ENCODE peak calls at places on chromosomes 16 and 17, in four cellular contexts. B, M, V and T are unnamed samples.

GRCh38 chr17:624341-624860 is 90.2 kb downstream of the VPS53 start:
- DNase-seq in B (no peak), M (no peak), V (no peak), T (no peak)

GRCh38 chr16:70018254-70018653 is 67.1 kb downstream of the CLEC18A start:
- DNase-seq in B (no peak), M (peak; percentile 1), V (no peak), T (peak; percentile 23)

GRCh38 chr17:80559688-80560290 is 15.2 kb downstream of the RPTOR start:
- DNase-seq in B (no peak), M (no peak), V (no peak), T (peak; percentile 56)

GRCh38 chr16:57184890-57185445 is 871 bp downstream of the PSME3IP1 start:
- DNase-seq in B (no peak), M (no peak), V (no peak), T (no peak)

GRCh38 chr16:4795828-4796572 is 831 bp downstream of the SMIM22 start:
- DNase-seq in B (no peak), M (no peak), V (no peak), T (no peak)

GRCh38 chr17:39927101-39927927 is at the start of the genes LRRC3C and ORMDL3:
- DNase-seq in B (peak; percentile 93), M (peak; percentile 95), V (peak; percentile 95), T (peak; percentile 98)

GRCh38 chr17:44012391-44012790 is 2.4 kb downstream of the TMEM101 start:
- DNase-seq in B (no peak), M (no peak), V (no peak), T (no peak)

GRCh38 chr17:39527220-39527813 is 66.0 kb downstream of the CDK12 start:
- DNase-seq in B (peak; percentile 10), M (no peak), V (no peak), T (no peak)

GRCh38 chr17:42792545-42792944 is 6.0 kb downstream of the COA3 start:
- DNase-seq in B (no peak), M (no peak), V (no peak), T (no peak)

GRCh38 chr16:86880316-86881117 is 302.2 kb downstream of the FOXL1 start:
- DNase-seq in B (no peak), M (no peak), V (no peak), T (peak; percentile 80)

GRCh38 chr16:2519711-2520080 is 475 bp upstream of the AMDHD2 start:
- DNase-seq in B (no peak), M (no peak), V (no peak), T (no peak)

GRCh38 chr16:51473091-51473490 is 322.0 kb upstream of the SALL1 start:
- DNase-seq in B (no peak), M (no peak), V (no peak), T (peak; percentile 9)
- H3K4me3 ChIP-seq in B (no peak overlapping the region), M (no peak overlapping the region), V (no peak overlapping the region), T (no peak overlapping the region)

GRCh38 chr17:2688351-2689342 is 22.9 kb downstream of the CLUH start:
- DNase-seq in B (no peak), M (no peak), V (peak; percentile 79), T (no peak)

GRCh38 chr17:2687074-2687418 is 24.5 kb downstream of the CLUH start:
- DNase-seq in B (no peak), M (no peak), V (no peak), T (no peak)

GRCh38 chr17:2691069-2691871 is 20.3 kb downstream of the CLUH start:
- DNase-seq in B (no peak), M (no peak), V (no peak), T (no peak)

GRCh38 chr17:2690165-2691068 is 21.1 kb downstream of the CLUH start:
- DNase-seq in B (no peak), M (no peak), V (peak; percentile 45), T (no peak)

GRCh38 chr17:2689411-2690164 is 22.0 kb downstream of the CLUH start:
- DNase-seq in B (no peak), M (no peak), V (peak; percentile 50), T (no peak)
- H3K4me3 ChIP-seq in B (no peak overlapping the region), M (no peak overlapping the region), V (no peak overlapping the region), T (no peak overlapping the region)

GRCh38 chr16:31537362-31537921 is 9.7 kb downstream of the AHSP start:
- DNase-seq in B (peak; percentile 23), M (no peak), V (peak; percentile 58), T (no peak)
- H3K4me3 ChIP-seq in B (peak overlapping the region; percentile 39), M (no peak overlapping the region), V (peak overlapping the region; percentile 52), T (no peak overlapping the region)

DNA sequence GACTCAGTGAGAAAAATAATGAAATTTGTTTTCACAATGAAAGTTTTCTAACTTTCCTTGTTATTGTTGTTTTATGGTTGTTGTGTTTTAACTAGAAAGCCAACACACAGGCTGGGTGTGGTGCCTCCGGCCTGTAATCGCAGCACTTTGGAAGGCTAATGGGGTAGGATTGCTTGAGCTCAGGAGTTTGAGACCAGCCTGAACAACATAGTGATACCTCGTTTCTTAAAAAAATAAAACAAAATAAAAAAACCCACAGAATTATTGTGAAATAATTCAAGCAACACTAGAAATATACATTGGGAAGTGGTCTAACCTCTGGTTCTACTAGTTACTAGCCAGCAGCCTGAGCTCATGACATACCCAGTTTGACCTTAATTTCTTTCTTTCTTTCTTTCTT is 630 bp downstream of the MILR1 start:
- DNase-seq in B (no peak), M (no peak), V (no peak), T (no peak)
- H3K4me3 ChIP-seq in B (peak overlapping the region; percentile 28), M (peak overlapping the region; percentile 12), V (peak overlapping the region; percentile 10), T (no peak overlapping the region)

GRCh38 chr16:23863511-23864422 is 28.0 kb downstream of the PRKCB start:
- DNase-seq in B (no peak), M (no peak), V (no peak), T (no peak)
- H3K4me3 ChIP-seq in B (no peak overlapping the region), M (no peak overlapping the region), V (peak overlapping the region; percentile 39), T (no peak overlapping the region)

GRCh38 chr17:41546819-41547218 is 18.7 kb upstream of the KRT19 start:
- DNase-seq in B (no peak), M (no peak), V (no peak), T (no peak)

GRCh38 chr17:41547921-41548843 is 20.1 kb upstream of the KRT19 start:
- DNase-seq in B (peak; percentile 47), M (peak; percentile 100), V (peak; percentile 67), T (peak; percentile 99)

GRCh38 chr17:41549596-41550039 is 21.5 kb upstream of the KRT19 start:
- DNase-seq in B (no peak), M (no peak), V (no peak), T (no peak)

GRCh38 chr17:41547378-41547841 is 19.3 kb upstream of the KRT19 start:
- DNase-seq in B (peak; percentile 58), M (peak; percentile 74), V (no peak), T (no peak)

GRCh38 chr17:41548844-41549595 is 20.9 kb upstream of the KRT19 start:
- DNase-seq in B (peak; percentile 59), M (peak; percentile 95), V (peak; percentile 90), T (peak; percentile 93)
- H3K4me3 ChIP-seq in B (no peak overlapping the region), M (no peak overlapping the region), V (peak overlapping the region; percentile 32), T (no peak overlapping the region)

GRCh38 chr16:75244225-75244792 is 7.1 kb downstream of the BCAR1 start:
- DNase-seq in B (no peak), M (peak; percentile 65), V (peak; percentile 76), T (peak; percentile 76)
- H3K4me3 ChIP-seq in B (no peak overlapping the region), M (no peak overlapping the region), V (no peak overlapping the region), T (no peak overlapping the region)

GRCh38 chr17:63552211-63552610 is 1.9 kb downstream of the DCAF7 start:
- DNase-seq in B (no peak), M (no peak), V (no peak), T (no peak)
- H3K4me3 ChIP-seq in B (peak overlapping the region; percentile 83), M (peak overlapping the region; percentile 95), V (peak overlapping the region; percentile 100), T (peak overlapping the region; percentile 74)

DNA sequence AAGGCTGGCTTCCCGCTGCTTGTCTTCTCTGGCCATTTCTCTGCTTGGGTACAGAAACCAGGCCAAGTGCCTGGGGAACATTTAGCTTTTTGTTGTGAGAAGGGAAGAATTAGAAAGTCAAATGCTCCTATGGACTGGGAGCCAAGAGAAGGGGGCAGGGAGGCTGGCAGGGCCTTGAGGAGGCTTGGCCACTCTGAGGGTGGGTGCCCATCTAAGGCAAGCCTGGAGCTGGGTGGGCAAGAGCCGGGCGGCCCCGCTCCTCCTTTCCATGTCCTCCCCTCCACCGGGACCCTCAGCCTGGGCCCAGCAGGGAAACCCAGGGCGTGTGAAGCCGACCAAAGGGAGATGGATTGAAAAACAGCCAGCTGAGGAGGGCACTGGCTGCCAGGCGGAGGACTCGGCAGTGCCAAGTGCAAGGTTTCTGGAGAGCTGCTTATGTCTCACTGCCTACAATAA is 69.4 kb downstream of the NTN1 start:
- DNase-seq in B (no peak), M (peak; percentile 85), V (no peak), T (no peak)
- H3K4me3 ChIP-seq in B (no peak overlapping the region), M (no peak overlapping the region), V (no peak overlapping the region), T (no peak overlapping the region)

DNA sequence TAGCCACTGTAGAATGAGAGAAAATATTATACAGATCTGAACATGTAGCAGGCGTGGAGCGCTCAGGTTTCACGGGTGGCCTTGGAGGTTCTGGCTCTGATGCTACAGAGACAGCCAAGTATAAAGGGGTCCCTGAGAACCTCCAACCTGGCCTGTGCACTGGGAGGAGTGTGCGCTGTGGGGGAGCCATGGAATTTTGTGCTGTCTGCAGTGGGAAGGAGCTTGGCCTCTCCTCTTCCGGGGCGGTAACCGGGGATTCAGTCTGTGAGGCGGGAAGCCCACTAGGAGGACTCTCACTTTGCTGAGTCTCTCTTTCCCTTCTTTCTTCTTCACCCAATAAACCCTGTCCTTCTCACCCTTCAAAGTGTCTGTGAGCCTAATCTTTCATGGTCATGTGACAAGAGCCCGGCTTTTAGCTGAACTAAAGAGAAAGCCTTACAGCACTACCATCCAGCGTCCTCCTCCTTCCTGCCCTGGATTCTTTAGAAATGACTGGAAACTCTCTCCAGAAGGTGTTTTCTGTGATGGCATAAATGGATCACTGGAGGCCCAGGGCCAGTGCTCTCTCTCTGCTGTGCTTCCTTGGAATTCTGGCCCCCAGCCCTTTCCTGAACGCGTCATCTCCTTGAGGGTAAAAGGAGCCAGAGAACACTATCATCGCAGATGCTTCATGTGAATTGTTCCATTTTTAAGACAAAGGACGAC is 232.1 kb upstream of the CACNG5 start:
- DNase-seq in B (no peak), M (peak; percentile 53), V (no peak), T (peak; percentile 21)
- H3K4me3 ChIP-seq in B (no peak overlapping the region), M (no peak overlapping the region), V (no peak overlapping the region), T (no peak overlapping the region)